ENCODE peak calls at places on chromosomes 5 and 9, in nine cellular contexts. One of them, this sample, is unnamed.

GRCh38 chr9:76642701-76643209 is 121.5 kb upstream of the PCA3 start:
- DNase-seq in CD4-positive, alpha-beta T cell: no peak
- DNase-seq in stimulated activated CD8-positive, alpha-beta memory T cell treated with anti-CD3 and anti-CD28 coated beads, Interleukin-2, amount 100 ng/mL, for 1 hour: no peak
- DNase-seq in NCI-H446: no peak
- DNase-seq in NCI-H524: no peak
- DNase-seq in NCI-H2171 treated with DMSO at 0.1 percent for 48 hours: no peak
- DNase-seq in iris pigment epithelial cell: no peak
- DNase-seq in activated CD8-positive, alpha-beta memory T cell treated with anti-CD3 and anti-CD28 coated beads, Interleukin-2, amount 10 ng/mL, durations not matched to agents 7 days and 5 days: no peak
- DNase-seq in NCI-H1105: no peak
- DNase-seq in this sample: no peak

GRCh38 chr5:113292535-113292934 is 142.3 kb downstream of the TSSK1B start:
- DNase-seq in activated CD8-positive, alpha-beta memory T cell treated with anti-CD3 and anti-CD28 coated beads, Interleukin-2, amount 10 ng/mL, durations not matched to agents 7 days and 5 days: no peak
- DNase-seq in CD4-positive, alpha-beta T cell: no peak
- DNase-seq in NCI-H2171 treated with DMSO at 0.1 percent for 48 hours: no peak
- DNase-seq in NCI-H524: no peak
- DNase-seq in NCI-H1105: no peak
- DNase-seq in iris pigment epithelial cell: no peak
- DNase-seq in stimulated activated CD8-positive, alpha-beta memory T cell treated with anti-CD3 and anti-CD28 coated beads, Interleukin-2, amount 100 ng/mL, for 1 hour: no peak
- DNase-seq in NCI-H446: no peak
- DNase-seq in this sample: no peak

GRCh38 chr9:136089697-136090045 is 5.4 kb downstream of the NACC2 start:
- DNase-seq in activated CD8-positive, alpha-beta memory T cell treated with anti-CD3 and anti-CD28 coated beads, Interleukin-2, amount 10 ng/mL, durations not matched to agents 7 days and 5 days: no peak
- DNase-seq in iris pigment epithelial cell: peak; percentile 32
- DNase-seq in NCI-H2171 treated with DMSO at 0.1 percent for 48 hours: peak; percentile 79
- DNase-seq in CD4-positive, alpha-beta T cell: no peak
- DNase-seq in NCI-H446: peak; percentile 17
- DNase-seq in stimulated activated CD8-positive, alpha-beta memory T cell treated with anti-CD3 and anti-CD28 coated beads, Interleukin-2, amount 100 ng/mL, for 1 hour: no peak
- DNase-seq in NCI-H1105: no peak
- DNase-seq in NCI-H524: peak; percentile 26
- DNase-seq in this sample: no peak

GRCh38 chr5:100746730-100747129 is 156.4 kb downstream of the ST8SIA4 start:
- DNase-seq in activated CD8-positive, alpha-beta memory T cell treated with anti-CD3 and anti-CD28 coated beads, Interleukin-2, amount 10 ng/mL, durations not matched to agents 7 days and 5 days: no peak
- DNase-seq in stimulated activated CD8-positive, alpha-beta memory T cell treated with anti-CD3 and anti-CD28 coated beads, Interleukin-2, amount 100 ng/mL, for 1 hour: no peak
- DNase-seq in NCI-H1105: no peak
- DNase-seq in NCI-H524: no peak
- DNase-seq in iris pigment epithelial cell: no peak
- DNase-seq in CD4-positive, alpha-beta T cell: no peak
- DNase-seq in NCI-H2171 treated with DMSO at 0.1 percent for 48 hours: no peak
- DNase-seq in NCI-H446: no peak
- DNase-seq in this sample: no peak

GRCh38 chr5:119333421-119333851 is 22.4 kb upstream of the TNFAIP8 start:
- DNase-seq in stimulated activated CD8-positive, alpha-beta memory T cell treated with anti-CD3 and anti-CD28 coated beads, Interleukin-2, amount 100 ng/mL, for 1 hour: no peak
- DNase-seq in NCI-H524: no peak
- DNase-seq in NCI-H446: no peak
- DNase-seq in CD4-positive, alpha-beta T cell: no peak
- DNase-seq in NCI-H1105: no peak
- DNase-seq in NCI-H2171 treated with DMSO at 0.1 percent for 48 hours: no peak
- DNase-seq in iris pigment epithelial cell: no peak
- DNase-seq in activated CD8-positive, alpha-beta memory T cell treated with anti-CD3 and anti-CD28 coated beads, Interleukin-2, amount 10 ng/mL, durations not matched to agents 7 days and 5 days: no peak
- DNase-seq in this sample: no peak

GRCh38 chr9:123609844-123610243 is 253.8 kb downstream of the CRB2 start:
- DNase-seq in NCI-H446: peak; percentile 48
- DNase-seq in stimulated activated CD8-positive, alpha-beta memory T cell treated with anti-CD3 and anti-CD28 coated beads, Interleukin-2, amount 100 ng/mL, for 1 hour: no peak
- DNase-seq in NCI-H1105: no peak
- DNase-seq in NCI-H2171 treated with DMSO at 0.1 percent for 48 hours: peak; percentile 9
- DNase-seq in activated CD8-positive, alpha-beta memory T cell treated with anti-CD3 and anti-CD28 coated beads, Interleukin-2, amount 10 ng/mL, durations not matched to agents 7 days and 5 days: peak; percentile 9
- DNase-seq in CD4-positive, alpha-beta T cell: no peak
- DNase-seq in NCI-H524: no peak
- DNase-seq in iris pigment epithelial cell: no peak
- DNase-seq in this sample: no peak

GRCh38 chr5:154826-155225 is 36.5 kb upstream of the LRRC14B start:
- DNase-seq in NCI-H446: no peak
- DNase-seq in NCI-H524: no peak
- DNase-seq in NCI-H1105: no peak
- DNase-seq in NCI-H2171 treated with DMSO at 0.1 percent for 48 hours: no peak
- DNase-seq in iris pigment epithelial cell: no peak
- DNase-seq in CD4-positive, alpha-beta T cell: no peak
- DNase-seq in activated CD8-positive, alpha-beta memory T cell treated with anti-CD3 and anti-CD28 coated beads, Interleukin-2, amount 10 ng/mL, durations not matched to agents 7 days and 5 days: no peak
- DNase-seq in stimulated activated CD8-positive, alpha-beta memory T cell treated with anti-CD3 and anti-CD28 coated beads, Interleukin-2, amount 100 ng/mL, for 1 hour: no peak
- DNase-seq in this sample: no peak

GRCh38 chr5:96431376-96432244 is 1.4 kb downstream of the PCSK1 start:
- DNase-seq in NCI-H524: peak; percentile 70
- DNase-seq in NCI-H446: peak; percentile 93
- DNase-seq in iris pigment epithelial cell: peak; percentile 57
- DNase-seq in CD4-positive, alpha-beta T cell: no peak
- DNase-seq in stimulated activated CD8-positive, alpha-beta memory T cell treated with anti-CD3 and anti-CD28 coated beads, Interleukin-2, amount 100 ng/mL, for 1 hour: no peak
- DNase-seq in NCI-H2171 treated with DMSO at 0.1 percent for 48 hours: peak; percentile 50
- DNase-seq in activated CD8-positive, alpha-beta memory T cell treated with anti-CD3 and anti-CD28 coated beads, Interleukin-2, amount 10 ng/mL, durations not matched to agents 7 days and 5 days: no peak
- DNase-seq in NCI-H1105: peak; percentile 61
- DNase-seq in this sample: peak; percentile 20

GRCh38 chr5:134240421-134240962 is 14.6 kb upstream of the PPP2CA start:
- DNase-seq in NCI-H524: no peak
- DNase-seq in activated CD8-positive, alpha-beta memory T cell treated with anti-CD3 and anti-CD28 coated beads, Interleukin-2, amount 10 ng/mL, durations not matched to agents 7 days and 5 days: no peak
- DNase-seq in NCI-H446: peak; percentile 65
- DNase-seq in CD4-positive, alpha-beta T cell: no peak
- DNase-seq in stimulated activated CD8-positive, alpha-beta memory T cell treated with anti-CD3 and anti-CD28 coated beads, Interleukin-2, amount 100 ng/mL, for 1 hour: no peak
- DNase-seq in NCI-H1105: no peak
- DNase-seq in NCI-H2171 treated with DMSO at 0.1 percent for 48 hours: peak; percentile 4
- DNase-seq in iris pigment epithelial cell: peak; percentile 91
- DNase-seq in this sample: no peak